ENCODE peak calls at places on chromosomes 16 and 17, in four cellular contexts. K, O, X and W are unnamed samples.

GRCh38 chr16:55569025-55569424 is 2.5 kb downstream of the CAPNS2 start:
- DNase-seq in K (peak; percentile 30), O (no peak), X (no peak), W (no peak)

GRCh38 chr17:82685291-82685690 is 13.2 kb downstream of the RAB40B start:
- DNase-seq in K (no peak), O (no peak), X (no peak), W (no peak)

GRCh38 chr16:70161350-70161749 is 12.2 kb upstream of the CLEC18C start:
- DNase-seq in K (no peak), O (no peak), X (no peak), W (no peak)

GRCh38 chr17:43774304-43775250 is 4.2 kb downstream of the DUSP3 start:
- DNase-seq in K (no peak), O (no peak), X (no peak), W (peak; percentile 82)

GRCh38 chr17:17971431-17972125 is 622 bp downstream of the TOM1L2 start:
- DNase-seq in K (peak; percentile 74), O (peak; percentile 21), X (no peak), W (no peak)

GRCh38 chr16:82504811-82505210 is 122.0 kb upstream of the CDH13 start:
- DNase-seq in K (no peak), O (no peak), X (no peak), W (peak; percentile 25)

GRCh38 chr17:68646626-68647526 is 45.7 kb upstream of the FAM20A start:
- DNase-seq in K (no peak), O (no peak), X (no peak), W (no peak)

GRCh38 chr17:67221062-67221998 is 23.7 kb downstream of the HELZ start:
- DNase-seq in K (no peak), O (peak; percentile 22), X (no peak), W (no peak)

GRCh38 chr16:85719605-85720318 is 31.0 kb upstream of the GINS2 start:
- DNase-seq in K (no peak), O (no peak), X (no peak), W (no peak)

GRCh38 chr17:49843774-49844350 is 4.0 kb downstream of the TAC4 start:
- DNase-seq in K (peak; percentile 41), O (no peak), X (no peak), W (no peak)

GRCh38 chr17:36755586-36755985 is 154.2 kb downstream of the MRM1 start:
- DNase-seq in K (no peak), O (peak; percentile 13), X (no peak), W (no peak)

GRCh38 chr16:83652898-83653297 is 154.9 kb upstream of the HSBP1 start:
- DNase-seq in K (no peak), O (no peak), X (no peak), W (no peak)

GRCh38 chr17:29796652-29797051 is 133.4 kb downstream of the SSH2 start:
- DNase-seq in K (no peak), O (no peak), X (no peak), W (no peak)

GRCh38 chr16:26672206-26672605 is 394.5 kb upstream of the C16orf82 start:
- DNase-seq in K (no peak), O (no peak), X (no peak), W (peak; percentile 32)

GRCh38 chr16:4097826-4098240 is 18.4 kb downstream of the ADCY9 start:
- DNase-seq in K (no peak), O (no peak), X (no peak), W (no peak)

GRCh38 chr16:73064996-73065349 is 17.0 kb upstream of the ZFHX3 start:
- DNase-seq in K (peak; percentile 74), O (no peak), X (no peak), W (no peak)

GRCh38 chr16:73066927-73067670 is 19.2 kb upstream of the ZFHX3 start:
- DNase-seq in K (peak; percentile 70), O (no peak), X (no peak), W (no peak)

GRCh38 chr16:73064227-73064995 is 16.5 kb upstream of the ZFHX3 start:
- DNase-seq in K (peak; percentile 64), O (no peak), X (no peak), W (no peak)

GRCh38 chr16:73066321-73066926 is 18.5 kb upstream of the ZFHX3 start:
- DNase-seq in K (no peak), O (no peak), X (no peak), W (no peak)

GRCh38 chr16:73065617-73066313 is 17.8 kb upstream of the ZFHX3 start:
- DNase-seq in K (peak; percentile 79), O (no peak), X (no peak), W (no peak)
- TF ChIP-seq POLR2AphosphoS5 in K (peak; percentile 41), O (no peak), X (no peak), W (peak; percentile 52)

DNA sequence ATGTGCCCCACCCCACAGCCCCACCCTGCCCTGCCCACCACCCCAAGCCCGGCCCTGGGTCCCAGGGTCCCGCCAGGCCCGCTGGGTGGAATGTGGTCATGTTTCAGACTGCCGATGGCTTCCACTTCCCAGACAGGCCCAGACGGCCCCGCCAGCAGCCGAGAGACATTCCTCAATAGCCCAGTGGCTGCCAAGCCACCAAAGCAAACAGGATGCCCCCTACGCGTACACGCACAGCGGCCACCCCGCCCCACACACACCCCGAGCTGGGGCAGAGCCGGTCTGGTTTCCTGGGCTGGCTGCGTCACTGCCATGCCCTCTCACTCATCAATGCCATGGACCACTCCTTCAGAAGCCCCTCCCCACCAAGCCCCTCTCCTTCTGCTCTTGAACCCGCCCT is 1.2 kb upstream of the KRT17 start:
- DNase-seq in K (peak; percentile 42), O (peak; percentile 85), X (no peak), W (no peak)
- TF ChIP-seq POLR2AphosphoS5 in K (no peak), O (peak; percentile 78), X (no peak), W (no peak)

DNA sequence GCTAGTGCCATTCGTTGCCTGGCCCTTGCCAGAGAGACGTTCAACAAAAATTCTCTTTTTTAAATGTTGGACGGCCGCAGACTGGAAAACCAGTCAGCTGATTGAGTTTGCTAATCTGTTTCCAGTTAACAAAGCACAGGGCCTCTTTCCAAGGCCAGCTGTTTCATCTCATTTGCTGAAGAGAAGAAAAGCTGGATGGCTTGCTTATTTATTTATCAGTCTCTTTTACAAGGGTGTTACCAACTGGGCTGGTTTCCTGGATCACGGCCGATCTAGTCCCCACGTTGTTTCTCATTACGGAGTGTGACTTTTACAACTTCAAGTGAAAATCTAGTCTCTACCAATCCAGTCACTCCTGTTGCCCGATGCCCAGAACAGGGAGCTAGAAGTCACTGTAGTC is 418.6 kb upstream of the DYNLRB2 start:
- DNase-seq in K (peak; percentile 81), O (peak; percentile 42), X (no peak), W (no peak)
- TF ChIP-seq POLR2AphosphoS5 in K (peak; percentile 72), O (peak; percentile 75), X (no peak), W (peak; percentile 29)

GRCh38 chr16:2023098-2023925 is 3.4 kb upstream of the NHERF2 start:
- DNase-seq in K (peak; percentile 96), O (peak; percentile 92), X (peak; percentile 99), W (no peak)
- TF ChIP-seq POLR2AphosphoS5 in K (peak; percentile 61), O (peak; percentile 88), X (no peak), W (peak; percentile 78)

GRCh38 chr17:46152423-46152822 is 40.8 kb downstream of the KANSL1 start:
- DNase-seq in K (no peak), O (no peak), X (no peak), W (no peak)

GRCh38 chr17:46157443-46158107 is 35.7 kb downstream of the KANSL1 start:
- DNase-seq in K (no peak), O (no peak), X (no peak), W (no peak)

GRCh38 chr17:46150216-46150963 is 42.8 kb downstream of the KANSL1 start:
- DNase-seq in K (no peak), O (no peak), X (no peak), W (no peak)

GRCh38 chr17:46151762-46152161 is 41.5 kb downstream of the KANSL1 start:
- DNase-seq in K (no peak), O (no peak), X (no peak), W (no peak)

DNA sequence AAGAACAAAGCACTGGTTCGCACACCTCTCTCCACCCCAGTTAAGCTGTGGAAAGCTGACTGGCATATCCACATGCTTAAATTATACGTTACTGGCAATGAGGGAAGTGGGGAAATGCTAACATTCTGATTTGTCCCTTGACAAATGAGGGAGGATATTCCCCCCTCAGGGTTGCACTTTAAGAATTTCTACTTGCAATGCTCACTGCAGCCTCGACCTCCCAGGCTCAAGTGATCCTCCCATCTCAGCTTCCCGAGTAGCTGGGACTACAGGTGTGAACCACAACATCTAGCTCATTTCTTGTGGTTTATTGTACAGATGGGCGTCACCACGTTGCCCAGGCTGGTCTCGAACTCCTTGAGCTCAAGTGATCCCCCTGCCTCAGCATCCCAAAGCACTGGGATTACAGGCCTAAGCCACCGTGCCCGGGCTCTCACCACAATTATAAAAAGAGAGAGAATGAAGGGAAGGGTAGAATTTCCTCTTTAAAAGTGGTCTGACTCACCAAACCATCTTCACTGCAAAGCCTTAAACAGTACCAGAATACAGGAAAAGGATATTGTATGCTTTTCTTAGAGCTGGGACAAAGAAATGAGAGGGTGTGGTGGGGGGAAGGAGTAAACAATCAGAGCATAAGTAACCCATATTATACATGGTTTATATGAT is 38.9 kb downstream of the KANSL1 start:
- DNase-seq in K (no peak), O (no peak), X (no peak), W (no peak)
- TF ChIP-seq POLR2AphosphoS5 in K (no peak), O (no peak), X (no peak), W (no peak)

GRCh38 chr16:2874584-2875362 is 8.2 kb upstream of the FLYWCH2 start:
- DNase-seq in K (peak; percentile 91), O (peak; percentile 74), X (peak; percentile 74), W (no peak)
- TF ChIP-seq POLR2AphosphoS5 in K (peak; percentile 22), O (peak; percentile 87), X (no peak), W (peak; percentile 46)

DNA sequence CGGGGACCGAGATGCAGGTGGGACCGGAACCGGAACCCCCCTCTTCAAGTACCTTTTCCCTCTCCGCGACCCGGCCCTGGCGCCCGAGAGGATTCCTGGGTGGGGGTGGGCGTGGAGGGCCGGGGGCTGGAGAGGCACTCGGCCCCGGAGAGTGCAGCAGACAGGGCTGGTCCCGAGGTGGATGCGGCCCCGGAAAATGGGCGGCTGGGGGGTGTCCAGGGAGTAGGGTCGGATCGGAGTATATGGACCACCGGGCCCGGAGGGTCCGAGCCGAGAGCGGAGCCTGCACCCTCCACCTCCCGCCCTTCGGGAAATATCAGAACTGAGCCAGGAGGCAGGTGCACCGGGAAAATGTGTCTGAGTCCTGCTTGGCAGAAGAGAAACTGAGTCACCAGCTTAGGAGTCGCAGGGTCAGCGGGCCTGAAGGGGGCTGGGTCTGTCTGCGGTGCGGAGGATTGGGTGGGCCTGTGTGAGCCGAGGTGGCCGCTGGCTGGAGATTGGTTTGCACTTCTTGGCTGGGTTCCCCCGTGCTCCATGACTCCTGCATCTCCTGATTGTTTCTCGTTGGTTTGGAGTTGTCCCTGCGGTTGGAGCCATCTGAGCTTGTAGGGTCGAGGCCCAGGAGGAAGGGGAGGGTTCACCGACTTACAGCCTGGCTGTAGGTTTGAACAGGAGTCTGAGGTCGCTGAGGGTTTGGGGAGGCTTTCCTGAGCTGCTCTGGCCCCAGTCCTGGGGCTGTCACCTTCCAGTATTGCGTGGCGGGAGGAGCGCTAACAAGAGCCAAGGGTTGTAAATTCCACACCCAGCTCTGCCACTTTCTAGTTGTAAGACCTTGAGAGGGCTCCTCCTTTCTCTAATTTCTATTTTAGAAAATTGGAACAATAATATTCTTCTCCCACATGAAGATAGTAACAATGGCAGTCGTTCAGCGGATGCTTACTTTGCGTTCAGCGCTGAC is 565 bp downstream of the SH2B1 start:
- DNase-seq in K (peak; percentile 78), O (no peak), X (no peak), W (no peak)
- TF ChIP-seq POLR2AphosphoS5 in K (no peak), O (no peak), X (no peak), W (no peak)